ENCODE peak calls at places on chromosome 5, in ten cellular contexts. One of them, this sample, is unnamed.

GRCh38 chr5:179113143-179113530 is 53.0 kb downstream of the ZNF354C start:
- DNase-seq in fibroblast of villous mesenchyme: no peak
- DNase-seq in HepG2: no peak
- DNase-seq in body of pancreas: no peak
- DNase-seq in testis: no peak
- DNase-seq in AG04450: no peak
- DNase-seq in heart left ventricle: no peak
- DNase-seq in HCT116: no peak
- DNase-seq in BE2C: no peak
- DNase-seq in AG09309: no peak
- DNase-seq in this sample: no peak

GRCh38 chr5:17374973-17375844 is 122.8 kb upstream of the TAF11L2 start:
- DNase-seq in fibroblast of villous mesenchyme: peak
- DNase-seq in HepG2: peak
- DNase-seq in body of pancreas: peak
- DNase-seq in testis: no peak
- DNase-seq in AG04450: no peak
- DNase-seq in heart left ventricle: no peak
- DNase-seq in HCT116: no peak
- DNase-seq in BE2C: peak
- DNase-seq in AG09309: no peak
- DNase-seq in this sample: no peak

GRCh38 chr5:151780348-151780747 is 8.6 kb downstream of the G3BP1 start:
- DNase-seq in fibroblast of villous mesenchyme: no peak
- DNase-seq in HepG2: no peak
- DNase-seq in body of pancreas: no peak
- DNase-seq in testis: no peak
- DNase-seq in AG04450: no peak
- DNase-seq in heart left ventricle: no peak
- DNase-seq in HCT116: no peak
- DNase-seq in BE2C: no peak
- DNase-seq in AG09309: no peak
- DNase-seq in this sample: no peak

GRCh38 chr5:103645816-103646215 is 83.2 kb upstream of the NUDT12 start:
- DNase-seq in fibroblast of villous mesenchyme: no peak
- DNase-seq in HepG2: no peak
- DNase-seq in body of pancreas: no peak
- DNase-seq in testis: no peak
- DNase-seq in AG04450: no peak
- DNase-seq in heart left ventricle: no peak
- DNase-seq in HCT116: no peak
- DNase-seq in BE2C: no peak
- DNase-seq in AG09309: no peak
- DNase-seq in this sample: no peak

GRCh38 chr5:127683006-127683405 is 20.2 kb upstream of the CCDC192 start:
- DNase-seq in fibroblast of villous mesenchyme: no peak
- DNase-seq in HepG2: no peak
- DNase-seq in body of pancreas: no peak
- DNase-seq in testis: no peak
- DNase-seq in AG04450: no peak
- DNase-seq in heart left ventricle: no peak
- DNase-seq in HCT116: no peak
- DNase-seq in BE2C: no peak
- DNase-seq in AG09309: no peak
- DNase-seq in this sample: no peak

GRCh38 chr5:115785395-115786009 is 31.0 kb downstream of the CDO1 start:
- DNase-seq in fibroblast of villous mesenchyme: no peak
- DNase-seq in HepG2: no peak
- DNase-seq in body of pancreas: no peak
- DNase-seq in testis: no peak
- DNase-seq in AG04450: no peak
- DNase-seq in heart left ventricle: no peak
- DNase-seq in HCT116: no peak
- DNase-seq in BE2C: no peak
- DNase-seq in AG09309: no peak
- DNase-seq in this sample: no peak

GRCh38 chr5:145824040-145824439 is 11.1 kb downstream of the PRELID2 start:
- DNase-seq in fibroblast of villous mesenchyme: no peak
- DNase-seq in HepG2: no peak
- DNase-seq in body of pancreas: no peak
- DNase-seq in testis: no peak
- DNase-seq in AG04450: no peak
- DNase-seq in heart left ventricle: no peak
- DNase-seq in HCT116: no peak
- DNase-seq in BE2C: no peak
- DNase-seq in AG09309: no peak
- DNase-seq in this sample: no peak

GRCh38 chr5:95620870-95621838 is 1.3 kb downstream of the GPR150 start:
- DNase-seq in fibroblast of villous mesenchyme: peak
- DNase-seq in HepG2: no peak
- DNase-seq in body of pancreas: peak
- DNase-seq in testis: peak
- DNase-seq in AG04450: no peak
- DNase-seq in heart left ventricle: peak
- DNase-seq in HCT116: no peak
- DNase-seq in BE2C: peak
- DNase-seq in AG09309: no peak
- DNase-seq in this sample: peak

GRCh38 chr5:174087783-174088182 is 42.3 kb downstream of the NSG2 start:
- DNase-seq in fibroblast of villous mesenchyme: no peak
- DNase-seq in HepG2: no peak
- DNase-seq in body of pancreas: no peak
- DNase-seq in testis: no peak
- DNase-seq in AG04450: no peak
- DNase-seq in heart left ventricle: no peak
- DNase-seq in HCT116: no peak
- DNase-seq in BE2C: no peak
- DNase-seq in AG09309: no peak
- DNase-seq in this sample: no peak

GRCh38 chr5:155906046-155906445 is 420.9 kb upstream of the SGCD start:
- DNase-seq in fibroblast of villous mesenchyme: no peak
- DNase-seq in HepG2: no peak
- DNase-seq in body of pancreas: no peak
- DNase-seq in testis: no peak
- DNase-seq in AG04450: no peak
- DNase-seq in heart left ventricle: no peak
- DNase-seq in HCT116: no peak
- DNase-seq in BE2C: no peak
- DNase-seq in AG09309: no peak
- DNase-seq in this sample: no peak
- TF ChIP-seq CTCF in fibroblast of villous mesenchyme: no peak
- TF ChIP-seq CTCF in HepG2: no peak
- TF ChIP-seq CTCF in body of pancreas: no peak
- TF ChIP-seq CTCF in testis: no peak
- TF ChIP-seq CTCF in AG04450: no peak
- TF ChIP-seq CTCF in heart left ventricle: peak
- TF ChIP-seq CTCF in HCT116: no peak
- TF ChIP-seq CTCF in BE2C: no peak
- TF ChIP-seq CTCF in AG09309: no peak
- TF ChIP-seq CTCF in this sample: no peak

GRCh38 chr5:93578813-93579560 is 2.0 kb downstream of the NR2F1-AS1 start:
- DNase-seq in fibroblast of villous mesenchyme: peak
- DNase-seq in HepG2: no peak
- DNase-seq in body of pancreas: no peak
- DNase-seq in testis: no peak
- DNase-seq in AG04450: no peak
- DNase-seq in heart left ventricle: no peak
- DNase-seq in HCT116: no peak
- DNase-seq in BE2C: no peak
- DNase-seq in AG09309: no peak
- DNase-seq in this sample: peak
- H3K4me3 ChIP-seq in fibroblast of villous mesenchyme: peak
- H3K4me3 ChIP-seq in HepG2: peak
- H3K4me3 ChIP-seq in body of pancreas: no peak
- H3K4me3 ChIP-seq in testis: peak
- H3K4me3 ChIP-seq in AG04450: peak
- H3K4me3 ChIP-seq in heart left ventricle: peak
- H3K4me3 ChIP-seq in HCT116: peak
- H3K4me3 ChIP-seq in BE2C: peak
- H3K4me3 ChIP-seq in AG09309: peak
- H3K4me3 ChIP-seq in this sample: peak

DNA sequence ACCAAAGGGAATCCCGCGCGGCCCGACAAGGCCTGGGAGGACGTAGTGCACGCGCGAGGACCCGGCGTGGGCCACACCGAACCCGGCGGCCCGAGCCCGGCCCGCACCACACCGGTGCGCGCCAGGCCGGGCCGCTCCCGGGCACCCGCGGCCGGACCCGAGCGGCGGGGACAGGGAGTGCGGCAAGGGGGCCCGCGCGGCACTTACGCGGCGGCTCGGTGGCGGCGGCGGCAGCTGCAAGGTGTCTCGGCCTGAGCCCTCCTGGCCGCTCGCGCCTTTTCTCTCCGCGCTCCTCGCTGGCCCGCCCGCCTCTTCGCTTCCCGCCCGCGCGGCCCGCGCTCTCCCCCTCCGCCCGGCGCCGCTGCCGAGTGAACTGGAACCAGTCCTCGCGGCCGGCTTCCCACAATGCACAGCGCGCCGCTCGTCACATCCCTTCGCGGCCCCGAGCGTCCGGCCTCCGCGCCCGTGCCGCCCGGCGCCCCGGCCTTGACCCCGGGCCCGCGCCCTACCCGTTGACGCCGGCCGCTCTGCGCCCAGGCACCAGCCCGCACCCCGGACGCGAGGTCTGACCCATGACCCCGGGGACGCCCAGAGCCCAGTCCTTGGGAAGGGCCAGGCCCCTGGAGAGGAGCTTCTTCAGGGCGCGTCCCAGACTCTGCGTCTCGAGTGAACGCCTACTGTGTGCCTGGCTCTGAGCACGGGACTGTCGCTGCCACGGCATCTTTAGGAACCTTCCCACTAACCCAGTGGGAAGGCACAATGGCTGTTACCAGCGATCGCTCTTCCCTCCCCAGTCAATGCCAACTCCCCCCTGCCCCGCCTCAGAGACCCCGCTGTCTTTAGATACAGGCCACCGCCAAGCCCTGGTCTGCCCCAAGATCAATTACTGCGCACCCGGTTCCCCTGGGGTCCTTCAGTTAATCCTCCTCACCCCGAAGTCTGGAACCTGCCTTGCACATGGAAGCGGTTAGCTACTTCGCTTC is at the start of gene MACROH2A1:
- DNase-seq in fibroblast of villous mesenchyme: peak
- DNase-seq in HepG2: peak
- DNase-seq in body of pancreas: peak
- DNase-seq in testis: peak
- DNase-seq in AG04450: no peak
- DNase-seq in heart left ventricle: peak
- DNase-seq in HCT116: peak
- DNase-seq in BE2C: peak
- DNase-seq in AG09309: no peak
- DNase-seq in this sample: peak
- TF ChIP-seq CTCF in fibroblast of villous mesenchyme: no peak
- TF ChIP-seq CTCF in HepG2: no peak
- TF ChIP-seq CTCF in body of pancreas: no peak
- TF ChIP-seq CTCF in testis: peak
- TF ChIP-seq CTCF in AG04450: no peak
- TF ChIP-seq CTCF in heart left ventricle: no peak
- TF ChIP-seq CTCF in HCT116: no peak
- TF ChIP-seq CTCF in BE2C: no peak
- TF ChIP-seq CTCF in AG09309: no peak
- TF ChIP-seq CTCF in this sample: no peak

GRCh38 chr5:143751342-143751741 is 60.6 kb upstream of the HMHB1 start:
- DNase-seq in fibroblast of villous mesenchyme: no peak
- DNase-seq in HepG2: no peak
- DNase-seq in body of pancreas: no peak
- DNase-seq in testis: no peak
- DNase-seq in AG04450: no peak
- DNase-seq in heart left ventricle: no peak
- DNase-seq in HCT116: no peak
- DNase-seq in BE2C: no peak
- DNase-seq in AG09309: no peak
- DNase-seq in this sample: no peak

GRCh38 chr5:143749581-143750204 is 62.3 kb upstream of the HMHB1 start:
- DNase-seq in fibroblast of villous mesenchyme: peak
- DNase-seq in HepG2: peak
- DNase-seq in body of pancreas: no peak
- DNase-seq in testis: no peak
- DNase-seq in AG04450: peak
- DNase-seq in heart left ventricle: no peak
- DNase-seq in HCT116: no peak
- DNase-seq in BE2C: no peak
- DNase-seq in AG09309: no peak
- DNase-seq in this sample: no peak

GRCh38 chr5:143757116-143757515 is 54.8 kb upstream of the HMHB1 start:
- DNase-seq in fibroblast of villous mesenchyme: peak
- DNase-seq in HepG2: no peak
- DNase-seq in body of pancreas: no peak
- DNase-seq in testis: no peak
- DNase-seq in AG04450: no peak
- DNase-seq in heart left ventricle: no peak
- DNase-seq in HCT116: no peak
- DNase-seq in BE2C: no peak
- DNase-seq in AG09309: no peak
- DNase-seq in this sample: peak

GRCh38 chr5:143755969-143756368 is 56.0 kb upstream of the HMHB1 start:
- DNase-seq in fibroblast of villous mesenchyme: peak
- DNase-seq in HepG2: peak
- DNase-seq in body of pancreas: no peak
- DNase-seq in testis: no peak
- DNase-seq in AG04450: no peak
- DNase-seq in heart left ventricle: no peak
- DNase-seq in HCT116: no peak
- DNase-seq in BE2C: no peak
- DNase-seq in AG09309: no peak
- DNase-seq in this sample: no peak

DNA sequence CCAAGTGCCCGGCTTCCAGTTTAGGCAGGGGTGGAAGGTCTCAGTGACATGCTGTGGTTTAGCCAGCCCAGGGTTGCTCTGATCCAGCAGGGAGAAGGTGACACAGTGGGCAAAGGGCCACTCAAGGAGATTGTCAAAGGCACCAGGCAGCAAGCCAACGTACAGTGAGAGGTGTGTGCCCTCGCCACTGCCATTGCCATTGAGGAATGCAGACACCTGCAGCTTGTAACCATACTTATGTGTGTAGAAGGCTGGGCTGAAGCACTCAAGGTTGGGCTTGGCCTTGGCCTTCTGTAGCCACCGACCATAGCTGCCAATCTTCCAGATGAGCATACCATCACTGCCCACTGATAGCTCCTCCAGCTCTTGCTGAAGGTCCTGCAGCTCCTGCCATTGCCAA is 59.8 kb upstream of the HMHB1 start:
- DNase-seq in fibroblast of villous mesenchyme: no peak
- DNase-seq in HepG2: no peak
- DNase-seq in body of pancreas: no peak
- DNase-seq in testis: no peak
- DNase-seq in AG04450: no peak
- DNase-seq in heart left ventricle: no peak
- DNase-seq in HCT116: no peak
- DNase-seq in BE2C: no peak
- DNase-seq in AG09309: no peak
- DNase-seq in this sample: no peak
- H3K4me3 ChIP-seq in fibroblast of villous mesenchyme: no peak
- H3K4me3 ChIP-seq in HepG2: no peak
- H3K4me3 ChIP-seq in body of pancreas: no peak
- H3K4me3 ChIP-seq in testis: no peak
- H3K4me3 ChIP-seq in AG04450: no peak
- H3K4me3 ChIP-seq in heart left ventricle: no peak
- H3K4me3 ChIP-seq in HCT116: no peak
- H3K4me3 ChIP-seq in BE2C: no peak
- H3K4me3 ChIP-seq in AG09309: no peak
- H3K4me3 ChIP-seq in this sample: no peak

This sample was measured in AG10803.